ENCODE peak calls at places on chromosomes 11 and 22, in ten cellular contexts. D, F, T, C, R, L, V, X, N and G are unnamed samples.

GRCh38 chr11:23932485-23932898 is 564.4 kb upstream of the LUZP2 start:
- DNase-seq in D (no peak), F (no peak), T (no peak), C (no peak), R (peak), L (no peak), V (no peak), X (no peak), N (no peak), G (no peak)

GRCh38 chr11:47607380-47607779 is 13.2 kb upstream of the C1QTNF4 start:
- DNase-seq in D (no peak), F (no peak), T (peak), C (peak), R (peak), L (no peak), V (peak), X (no peak), N (no peak), G (no peak)

GRCh38 chr11:64553554-64554201 is 37.3 kb upstream of the SLC22A12 start:
- DNase-seq in D (peak), F (peak), T (peak), C (peak), R (peak), L (peak), V (no peak), X (peak), N (peak), G (peak)

GRCh38 chr11:114015117-114015516 is 40.2 kb downstream of the HTR3A start:
- DNase-seq in D (no peak), F (no peak), T (no peak), C (no peak), R (no peak), L (no peak), V (no peak), X (no peak), N (no peak), G (no peak)

GRCh38 chr22:35506259-35506570 is 34.4 kb upstream of the RASD2 start:
- DNase-seq in D (no peak), F (no peak), T (no peak), C (peak), R (no peak), L (no peak), V (no peak), X (no peak), N (no peak), G (peak)

GRCh38 chr22:48262596-48263430 is 1500.4 kb downstream of the TBC1D22A start:
- DNase-seq in D (no peak), F (no peak), T (no peak), C (no peak), R (no peak), L (no peak), V (no peak), X (no peak), N (no peak), G (no peak)

GRCh38 chr11:16226245-16226644 is 130.1 kb downstream of the SOX6 start:
- DNase-seq in D (no peak), F (no peak), T (no peak), C (no peak), R (peak), L (no peak), V (peak), X (peak), N (peak), G (no peak)

GRCh38 chr11:75159081-75159953 is 8.4 kb downstream of the SLCO2B1 start:
- DNase-seq in D (no peak), F (peak), T (no peak), C (no peak), R (no peak), L (no peak), V (no peak), X (no peak), N (no peak), G (no peak)

GRCh38 chr11:128193633-128194032 is 393.7 kb downstream of the ETS1 start:
- DNase-seq in D (no peak), F (no peak), T (no peak), C (no peak), R (no peak), L (no peak), V (no peak), X (no peak), N (no peak), G (peak)

GRCh38 chr11:73883856-73884255 is 7.1 kb downstream of the PAAF1 start:
- DNase-seq in D (no peak), F (no peak), T (no peak), C (no peak), R (no peak), L (no peak), V (no peak), X (no peak), N (no peak), G (no peak)

GRCh38 chr11:102323542-102324261 is 6.4 kb downstream of the BIRC3 start:
- DNase-seq in D (no peak), F (no peak), T (no peak), C (no peak), R (peak), L (no peak), V (no peak), X (no peak), N (no peak), G (no peak)

GRCh38 chr22:50504245-50505211 is 3.0 kb downstream of the LMF2 start:
- DNase-seq in D (no peak), F (no peak), T (no peak), C (no peak), R (no peak), L (no peak), V (peak), X (no peak), N (no peak), G (no peak)

GRCh38 chr22:44405661-44406060 is 92.4 kb downstream of the RTL6 start:
- DNase-seq in D (no peak), F (no peak), T (no peak), C (no peak), R (no peak), L (no peak), V (no peak), X (peak), N (no peak), G (no peak)

GRCh38 chr22:22103078-22103593 is 120.5 kb upstream of the TOP3B start:
- DNase-seq in D (no peak), F (no peak), T (no peak), C (no peak), R (peak), L (peak), V (no peak), X (no peak), N (no peak), G (no peak)

GRCh38 chr22:50082961-50083461 is 2.2 kb downstream of the MLC1 start:
- DNase-seq in D (no peak), F (no peak), T (no peak), C (no peak), R (no peak), L (no peak), V (no peak), X (no peak), N (no peak), G (no peak)

GRCh38 chr11:103618532-103618931 is 417.9 kb upstream of the DDI1 start:
- DNase-seq in D (no peak), F (no peak), T (no peak), C (no peak), R (no peak), L (no peak), V (no peak), X (no peak), N (no peak), G (no peak)

GRCh38 chr11:57354699-57355098 is 16.5 kb downstream of the P2RX3 start:
- DNase-seq in D (no peak), F (no peak), T (no peak), C (no peak), R (no peak), L (no peak), V (no peak), X (no peak), N (no peak), G (no peak)

GRCh38 chr11:126140106-126140931 is 71.1 kb downstream of the RPUSD4 start:
- DNase-seq in D (no peak), F (no peak), T (no peak), C (no peak), R (no peak), L (no peak), V (no peak), X (no peak), N (no peak), G (no peak)

GRCh38 chr11:112613051-112613972 is 347.9 kb upstream of the NCAM1 start:
- DNase-seq in D (no peak), F (no peak), T (no peak), C (peak), R (peak), L (no peak), V (peak), X (no peak), N (no peak), G (peak)

GRCh38 chr11:73350908-73351636 is 25.1 kb upstream of the RELT start:
- DNase-seq in D (peak), F (no peak), T (peak), C (peak), R (peak), L (peak), V (peak), X (no peak), N (peak), G (peak)

GRCh38 chr11:111429066-111429506 is 50.0 kb upstream of the POU2AF1 start:
- DNase-seq in D (peak), F (no peak), T (peak), C (peak), R (peak), L (peak), V (no peak), X (no peak), N (peak), G (no peak)

GRCh38 chr11:2752204-2752772 is 52.5 kb upstream of the KCNQ1OT1 start:
- DNase-seq in D (no peak), F (no peak), T (no peak), C (no peak), R (peak), L (no peak), V (peak), X (peak), N (no peak), G (no peak)

GRCh38 chr22:44698531-44699421 is 3.2 kb upstream of the PRR5 start:
- DNase-seq in D (no peak), F (no peak), T (no peak), C (no peak), R (no peak), L (no peak), V (no peak), X (no peak), N (no peak), G (no peak)